ENCODE peak calls at places on chromosomes 7 and 10, in seven cellular contexts. X, A, U, S, Y, G and T are unnamed samples.
A peak's percentile ranks its signal among the peaks of the same experiment; 100 is the strongest.

GRCh38 chr7:9937944-9938631 is 1035.6 kb upstream of the PHF14 start:
- DNase-seq in X (no peak), A (peak; percentile 4), U (no peak), S (no peak), Y (peak; percentile 62), G (no peak), T (no peak)

GRCh38 chr10:44974082-44974627 is 4.5 kb downstream of the DEPP1 start:
- DNase-seq in X (no peak), A (no peak), U (no peak), S (no peak), Y (no peak), G (no peak), T (no peak)

GRCh38 chr10:97648557-97649404 is 8.3 kb downstream of the PI4K2A start:
- DNase-seq in X (no peak), A (peak; percentile 97), U (peak; percentile 71), S (no peak), Y (peak; percentile 60), G (peak; percentile 58), T (peak; percentile 68)

GRCh38 chr7:48130658-48131108 is 40.6 kb upstream of the ABCA13 start:
- DNase-seq in X (no peak), A (no peak), U (no peak), S (no peak), Y (no peak), G (no peak), T (no peak)

GRCh38 chr7:34165466-34165865 is 260.1 kb downstream of the BMPER start:
- DNase-seq in X (no peak), A (peak; percentile 57), U (no peak), S (no peak), Y (no peak), G (no peak), T (no peak)

GRCh38 chr10:79013406-79013805 is 55.4 kb upstream of the ZMIZ1 start:
- DNase-seq in X (no peak), A (no peak), U (no peak), S (no peak), Y (no peak), G (no peak), T (no peak)

GRCh38 chr10:91652364-91652763 is 19.5 kb upstream of the PPP1R3C start:
- DNase-seq in X (peak; percentile 23), A (peak; percentile 95), U (no peak), S (no peak), Y (no peak), G (no peak), T (no peak)

GRCh38 chr7:99579956-99580777 is 17.9 kb upstream of the TMEM225B start:
- DNase-seq in X (no peak), A (peak; percentile 33), U (no peak), S (peak; percentile 68), Y (peak; percentile 92), G (peak; percentile 91), T (peak; percentile 54)

GRCh38 chr10:43124094-43124521 is 14.1 kb upstream of the CSGALNACT2 start:
- DNase-seq in X (no peak), A (no peak), U (no peak), S (no peak), Y (no peak), G (peak; percentile 13), T (no peak)

GRCh38 chr7:123184271-123184670 is 15.5 kb downstream of the SLC13A1 start:
- DNase-seq in X (no peak), A (no peak), U (no peak), S (no peak), Y (no peak), G (no peak), T (no peak)

GRCh38 chr7:148625342-148625741 is 34.8 kb downstream of the C7orf33 start:
- DNase-seq in X (no peak), A (no peak), U (no peak), S (no peak), Y (no peak), G (no peak), T (no peak)

GRCh38 chr7:94149776-94150545 is 145.8 kb upstream of the BET1 start:
- DNase-seq in X (no peak), A (peak; percentile 54), U (no peak), S (no peak), Y (no peak), G (no peak), T (no peak)

GRCh38 chr7:155409980-155410379 is 47.9 kb upstream of the EN2 start:
- DNase-seq in X (no peak), A (no peak), U (no peak), S (no peak), Y (no peak), G (no peak), T (no peak)

GRCh38 chr7:38105874-38106483 is 72.1 kb upstream of the STARD3NL start:
- DNase-seq in X (no peak), A (peak; percentile 60), U (peak; percentile 49), S (no peak), Y (peak; percentile 74), G (no peak), T (peak; percentile 44)

GRCh38 chr7:159063046-159063840 is 81.4 kb downstream of the VIPR2 start:
- DNase-seq in X (no peak), A (no peak), U (no peak), S (no peak), Y (no peak), G (no peak), T (no peak)

GRCh38 chr7:102463841-102464576 is 654 bp downstream of the ALKBH4 start:
- DNase-seq in X (no peak), A (peak; percentile 10), U (no peak), S (no peak), Y (no peak), G (no peak), T (no peak)

GRCh38 chr7:102466097-102466496 is 1.3 kb downstream of the LRWD1 start:
- DNase-seq in X (no peak), A (no peak), U (no peak), S (no peak), Y (no peak), G (no peak), T (no peak)

GRCh38 chr7:102467581-102468415 is 3.0 kb downstream of the LRWD1 start:
- DNase-seq in X (no peak), A (no peak), U (no peak), S (no peak), Y (no peak), G (peak; percentile 40), T (no peak)

GRCh38 chr7:102468416-102469350 is 3.9 kb downstream of the LRWD1 start:
- DNase-seq in X (no peak), A (no peak), U (no peak), S (no peak), Y (no peak), G (peak; percentile 40), T (no peak)

DNA sequence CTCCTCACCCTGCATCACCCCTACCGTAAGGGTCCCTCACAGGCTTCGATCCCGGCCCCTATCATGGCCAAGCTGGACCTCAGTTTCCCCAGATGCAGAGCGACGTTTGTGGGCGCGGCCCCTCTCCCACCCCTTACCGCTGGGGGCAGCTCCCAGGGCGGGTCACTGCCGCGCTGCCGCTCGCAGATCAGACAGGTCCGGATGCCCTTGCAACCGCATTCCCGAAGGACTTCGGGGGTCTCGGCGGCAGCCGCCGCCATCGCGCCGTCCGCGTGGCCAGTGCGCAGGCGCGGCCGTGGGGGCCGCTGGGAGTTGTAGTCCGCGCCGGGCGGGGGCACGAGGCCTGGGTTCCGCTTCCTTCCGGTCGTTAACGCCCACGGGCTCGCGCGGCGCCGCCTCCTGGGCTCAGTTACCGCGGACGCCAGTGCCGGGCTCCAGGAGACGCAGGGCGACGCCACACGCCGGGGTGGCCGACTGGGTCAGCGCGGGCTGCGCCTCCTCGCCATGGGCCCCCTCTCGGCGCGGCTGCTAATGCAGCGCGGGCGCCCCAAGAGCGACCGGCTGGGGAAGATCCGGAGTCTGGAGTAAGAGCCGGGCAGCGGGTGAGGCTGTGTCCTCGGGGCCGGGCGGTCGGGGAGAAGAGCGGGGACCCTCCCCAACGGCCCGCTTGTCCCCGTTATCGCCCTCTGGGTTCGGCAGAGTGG is at the start of the genes ALKBH4 and LRWD1:
- DNase-seq in X (peak; percentile 79), A (peak; percentile 86), U (peak; percentile 100), S (peak; percentile 95), Y (peak; percentile 90), G (peak; percentile 95), T (peak; percentile 100)
- TF ChIP-seq CTCF in X (no peak), A (no peak), U (peak; percentile 12), S (peak; percentile 37), Y (no peak), G (peak; percentile 25), T (no peak)

GRCh38 chr7:88539518-88539917 is 220.0 kb upstream of the ZNF804B start:
- DNase-seq in X (no peak), A (no peak), U (no peak), S (no peak), Y (no peak), G (no peak), T (no peak)
- TF ChIP-seq CTCF in X (no peak), A (no peak), U (no peak), S (no peak), Y (no peak), G (no peak), T (no peak)

GRCh38 chr10:72069751-72070501 is 18.4 kb downstream of the SPOCK2 start:
- DNase-seq in X (no peak), A (no peak), U (no peak), S (no peak), Y (peak; percentile 66), G (peak; percentile 84), T (no peak)
- TF ChIP-seq CTCF in X (no peak), A (peak; percentile 29), U (no peak), S (no peak), Y (peak; percentile 67), G (peak; percentile 75), T (no peak)

DNA sequence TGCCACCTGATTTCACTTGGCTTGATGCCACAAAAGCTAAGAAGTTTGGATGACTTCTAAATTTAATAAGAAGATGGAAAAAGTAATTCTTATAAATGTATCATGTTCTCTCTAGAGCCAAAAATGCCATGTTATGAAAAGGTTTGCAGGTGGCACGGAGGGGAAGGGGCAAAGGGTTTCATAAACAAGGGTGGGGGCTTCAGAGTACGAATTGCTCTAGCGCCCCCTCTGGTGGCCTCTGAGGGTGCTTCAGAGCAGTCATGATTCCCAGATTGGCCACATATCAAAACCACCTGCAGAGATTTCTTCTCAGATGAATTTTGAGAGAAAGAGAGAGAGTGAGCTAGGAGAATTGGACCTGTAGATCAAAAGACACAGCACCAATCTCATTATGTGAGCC is 208.6 kb upstream of the YAE1 start:
- DNase-seq in X (no peak), A (no peak), U (no peak), S (no peak), Y (peak; percentile 78), G (peak; percentile 79), T (no peak)
- TF ChIP-seq CTCF in X (no peak), A (peak; percentile 31), U (peak; percentile 6), S (no peak), Y (peak; percentile 97), G (peak; percentile 89), T (peak; percentile 11)